ENCODE peak calls at places on chromosome 2, in eight cellular contexts. S is upper lobe of right lung, P is fibroblast of pulmonary artery, X is left ventricle myocardium inferior, Y is NB4, I is foreskin keratinocyte, A is Calu3, N is GM12878. W is an unnamed sample.
A peak's percentile ranks its signal among the peaks of the same experiment; 100 is the strongest.

GRCh38 chr2:229378386-229378785 is 107.3 kb upstream of the PID1 start:
- DNase-seq in X (no peak), P (no peak), I (no peak), S (no peak), Y (no peak), A (no peak), N (no peak), W (no peak)

GRCh38 chr2:241613018-241613780 is 23.8 kb downstream of the THAP4 start:
- DNase-seq in P (peak; percentile 90), A (no peak), S (no peak), Y (no peak), I (no peak), X (no peak), N (no peak), W (no peak)

GRCh38 chr2:170271340-170271739 is 93.4 kb downstream of the MYO3B start:
- DNase-seq in A (no peak), P (no peak), S (no peak), I (no peak), N (no peak), X (peak; percentile 19), Y (no peak), W (peak; percentile 25)

GRCh38 chr2:98713332-98714015 is 17.5 kb downstream of the MGAT4A start:
- DNase-seq in Y (no peak), A (no peak), S (no peak), X (no peak), I (no peak), P (no peak), N (peak; percentile 48), W (no peak)

GRCh38 chr2:231228223-231228622 is 29.8 kb downstream of the ARMC9 start:
- DNase-seq in N (peak; percentile 78), I (no peak), X (no peak), A (no peak), S (no peak), Y (peak; percentile 21), P (no peak), W (no peak)

GRCh38 chr2:196143641-196144236 is 27.6 kb downstream of the STK17B start:
- DNase-seq in A (no peak), S (no peak), P (peak; percentile 42), I (no peak), X (no peak), Y (no peak), N (no peak), W (no peak)

GRCh38 chr2:97932975-97933662 is 62.6 kb downstream of the TMEM131 start:
- DNase-seq in X (no peak), I (no peak), S (no peak), A (no peak), N (no peak), P (no peak), Y (peak; percentile 55), W (no peak)

GRCh38 chr2:70371753-70372152 is 69.9 kb upstream of the FAM136A start:
- DNase-seq in I (peak; percentile 98), Y (no peak), X (no peak), S (no peak), P (peak; percentile 88), N (no peak), A (no peak), W (peak; percentile 70)

GRCh38 chr2:22478329-22478728 is 906.6 kb upstream of the KLHL29 start:
- DNase-seq in X (no peak), N (no peak), A (no peak), I (no peak), Y (no peak), S (no peak), P (no peak), W (no peak)

GRCh38 chr2:179853108-179853507 is 8.3 kb downstream of the ZNF385B start:
- DNase-seq in S (no peak), X (no peak), N (no peak), Y (no peak), A (no peak), I (no peak), P (no peak), W (no peak)

GRCh38 chr2:96828436-96828835 is 12.4 kb downstream of the CNNM3 start:
- DNase-seq in A (no peak), I (no peak), X (no peak), Y (no peak), P (no peak), S (no peak), N (no peak), W (no peak)

GRCh38 chr2:55840460-55840859 is 83.1 kb downstream of the EFEMP1 start:
- DNase-seq in N (no peak), X (no peak), I (no peak), S (no peak), Y (no peak), P (no peak), A (no peak), W (no peak)

GRCh38 chr2:2727876-2728511 is 396.9 kb upstream of the MYT1L start:
- DNase-seq in I (no peak), N (no peak), Y (no peak), X (no peak), A (no peak), S (no peak), P (no peak), W (no peak)

GRCh38 chr2:105732096-105732495 is 12.6 kb upstream of the NCK2 start:
- DNase-seq in A (no peak), N (no peak), I (peak; percentile 80), S (no peak), X (no peak), P (peak; percentile 75), Y (peak; percentile 78), W (peak; percentile 53)

GRCh38 chr2:14843507-14844204 is 211.1 kb downstream of the LRATD1 start:
- DNase-seq in P (no peak), X (no peak), A (no peak), N (no peak), Y (no peak), S (no peak), I (no peak), W (no peak)

GRCh38 chr2:207338220-207338607 is 172.5 kb upstream of the KLF7 start:
- DNase-seq in X (no peak), N (no peak), A (no peak), Y (no peak), P (no peak), I (no peak), S (no peak), W (no peak)

GRCh38 chr2:104872866-104873688 is 19.2 kb downstream of the POU3F3 start:
- DNase-seq in P (peak; percentile 66), N (no peak), I (no peak), Y (peak; percentile 78), X (peak; percentile 29), S (peak; percentile 80), A (peak; percentile 69), W (peak; percentile 84)

GRCh38 chr2:99436874-99437273 is 52.9 kb downstream of the REV1 start:
- DNase-seq in A (no peak), P (no peak), X (no peak), Y (no peak), S (no peak), I (no peak), N (no peak), W (no peak)

GRCh38 chr2:43214253-43214652 is 12.2 kb downstream of the ZFP36L2 start:
- DNase-seq in Y (no peak), S (no peak), P (no peak), I (no peak), N (no peak), X (no peak), A (no peak), W (no peak)
- TF ChIP-seq CTCF in Y (no peak), S (no peak), P (no peak), I (peak; percentile 6), N (no peak), X (peak; percentile 10), A (no peak), W (no peak)

GRCh38 chr2:113963965-113964364 is 74.1 kb downstream of the ACTR3 start:
- DNase-seq in X (no peak), S (no peak), P (no peak), N (no peak), A (no peak), I (no peak), Y (no peak), W (no peak)
- TF ChIP-seq CTCF in X (no peak), S (no peak), P (no peak), N (no peak), A (no peak), I (peak; percentile 33), Y (no peak), W (no peak)

DNA sequence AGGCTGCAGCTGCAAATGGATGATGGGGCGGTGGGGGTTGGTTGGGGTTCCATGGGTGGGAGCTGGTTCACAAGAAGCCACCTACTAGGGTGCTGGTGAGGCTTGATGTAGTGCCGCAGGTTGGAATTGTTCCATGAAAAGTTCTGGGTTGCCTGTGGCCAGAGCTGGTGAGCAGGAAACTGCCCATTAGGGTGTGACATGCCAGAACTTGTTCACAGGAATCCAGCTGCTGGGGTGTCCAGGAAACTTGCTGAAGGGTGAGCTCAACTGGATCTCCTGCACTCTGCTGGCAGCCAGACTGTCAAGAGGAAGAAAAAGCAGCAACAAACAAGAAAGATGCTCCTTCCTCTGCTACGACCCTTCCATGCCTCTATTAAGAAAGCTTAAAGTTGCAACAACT is 48.8 kb downstream of the MAP3K20 start:
- DNase-seq in N (no peak), Y (no peak), P (peak; percentile 24), S (no peak), A (no peak), X (no peak), I (peak; percentile 73), W (peak; percentile 94)
- TF ChIP-seq CTCF in N (no peak), Y (no peak), P (no peak), S (no peak), A (no peak), X (no peak), I (peak; percentile 51), W (no peak)

DNA sequence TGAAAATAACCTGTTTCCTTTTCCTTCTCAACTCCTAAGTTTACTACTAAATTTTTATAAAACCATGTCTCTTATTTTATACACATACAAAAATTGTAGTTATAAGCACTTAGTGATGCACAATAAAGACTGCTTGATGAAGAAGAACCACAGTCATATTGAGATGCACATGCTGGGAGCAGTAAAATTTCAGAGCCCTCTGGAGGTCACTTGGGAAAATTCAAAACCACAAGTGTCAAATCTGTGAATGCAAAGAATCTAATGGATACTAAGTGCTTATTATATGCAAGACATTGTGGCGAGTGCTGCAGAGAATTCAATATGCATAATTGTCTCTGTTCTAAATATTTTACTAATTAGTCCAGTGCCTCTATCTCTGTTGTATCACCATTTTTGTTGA is 180.5 kb downstream of the VWC2L start:
- DNase-seq in I (no peak), Y (peak; percentile 25), S (no peak), P (no peak), A (no peak), N (no peak), X (no peak), W (peak; percentile 23)
- TF ChIP-seq CTCF in I (peak; percentile 34), Y (peak; percentile 12), S (peak; percentile 8), P (no peak), A (no peak), N (no peak), X (peak; percentile 28), W (peak; percentile 24)

GRCh38 chr2:152115952-152116351 is 17.1 kb upstream of the CACNB4 start:
- DNase-seq in P (no peak), A (no peak), N (no peak), X (no peak), Y (no peak), I (no peak), S (no peak), W (no peak)
- TF ChIP-seq CTCF in P (no peak), A (no peak), N (no peak), X (peak; percentile 21), Y (peak; percentile 5), I (peak; percentile 39), S (peak; percentile 8), W (peak; percentile 11)

GRCh38 chr2:168645696-168646095 is 156.7 kb upstream of the NOSTRIN start:
- DNase-seq in N (no peak), S (no peak), A (no peak), I (no peak), P (no peak), X (no peak), Y (peak; percentile 38), W (no peak)
- TF ChIP-seq CTCF in N (no peak), S (no peak), A (no peak), I (no peak), P (no peak), X (no peak), Y (no peak), W (no peak)

GRCh38 chr2:130727286-130727924 is 1.5 kb upstream of the GPR148 start:
- DNase-seq in N (peak; percentile 48), P (peak; percentile 70), S (peak; percentile 88), I (peak; percentile 32), A (peak; percentile 92), Y (peak; percentile 61), X (peak; percentile 71), W (no peak)
- TF ChIP-seq CTCF in N (peak; percentile 1), P (no peak), S (no peak), I (no peak), A (no peak), Y (no peak), X (no peak), W (no peak)